ENCODE peak calls at places on chromosome 6, in ten cellular contexts. C, X, H, W, T, F, K, I, R and V are unnamed samples.

GRCh38 chr6:80454661-80455365 is 348.3 kb downstream of the BCKDHB start:
- DNase-seq in W (no peak), I (no peak), H (no peak), F (no peak), R (no peak), C (no peak), K (no peak), X (no peak), T (no peak), V (no peak)

GRCh38 chr6:111683749-111684267 is 78.1 kb upstream of the TRAF3IP2 start:
- DNase-seq in I (no peak), K (no peak), T (no peak), H (peak; percentile 91), R (no peak), F (no peak), W (no peak), X (no peak), C (no peak), V (no peak)

GRCh38 chr6:147689398-147689797 is 180.9 kb downstream of the SAMD5 start:
- DNase-seq in W (no peak), K (no peak), F (no peak), R (no peak), T (no peak), X (no peak), C (no peak), I (no peak), H (no peak), V (no peak)

GRCh38 chr6:137413482-137413881 is 80.7 kb downstream of the OLIG3 start:
- DNase-seq in H (peak; percentile 55), W (no peak), R (no peak), X (no peak), I (no peak), T (no peak), K (no peak), F (peak; percentile 82), C (no peak), V (no peak)

GRCh38 chr6:3364391-3364790 is 92.5 kb downstream of the SLC22A23 start:
- DNase-seq in K (no peak), I (no peak), H (no peak), X (no peak), T (no peak), C (peak; percentile 38), R (no peak), W (no peak), F (no peak), V (no peak)

GRCh38 chr6:89530982-89531381 is 98.0 kb downstream of the ANKRD6 start:
- DNase-seq in X (no peak), R (no peak), K (no peak), T (no peak), W (no peak), I (no peak), H (no peak), C (no peak), F (no peak), V (no peak)

GRCh38 chr6:108689279-108690161 is 128.8 kb downstream of the FOXO3 start:
- DNase-seq in K (no peak), C (peak; percentile 94), I (peak; percentile 52), W (peak; percentile 56), H (peak; percentile 94), R (peak; percentile 57), X (peak; percentile 86), T (no peak), F (no peak), V (no peak)

GRCh38 chr6:25173951-25174474 is 105.2 kb upstream of the CARMIL1 start:
- DNase-seq in F (peak; percentile 60), X (no peak), C (no peak), R (peak; percentile 70), I (no peak), T (no peak), K (no peak), W (no peak), H (no peak), V (peak; percentile 50)

GRCh38 chr6:52547647-52548352 is 29.1 kb downstream of the TRAM2 start:
- DNase-seq in F (peak; percentile 83), W (peak; percentile 66), R (no peak), T (no peak), I (peak; percentile 32), K (no peak), X (no peak), H (no peak), C (no peak), V (no peak)

GRCh38 chr6:52550014-52550575 is 26.8 kb downstream of the TRAM2 start:
- DNase-seq in I (no peak), H (no peak), T (no peak), F (no peak), K (no peak), W (no peak), R (no peak), C (no peak), X (no peak), V (no peak)

GRCh38 chr6:52548353-52548713 is 28.5 kb downstream of the TRAM2 start:
- DNase-seq in X (no peak), I (no peak), T (no peak), H (no peak), R (no peak), F (no peak), W (no peak), C (no peak), K (no peak), V (no peak)

GRCh38 chr6:52548999-52549398 is 27.9 kb downstream of the TRAM2 start:
- DNase-seq in C (no peak), I (no peak), W (no peak), F (no peak), X (no peak), H (no peak), K (no peak), T (no peak), R (no peak), V (no peak)

GRCh38 chr6:52549428-52549827 is 27.4 kb downstream of the TRAM2 start:
- DNase-seq in C (no peak), T (no peak), K (no peak), X (no peak), F (no peak), I (no peak), W (no peak), H (no peak), R (no peak), V (no peak)
- H3K27ac ChIP-seq in C (no peak overlapping the region), T (no peak overlapping the region), K (no peak overlapping the region), X (no peak overlapping the region), F (no peak overlapping the region), I (no peak overlapping the region), W (no peak overlapping the region), H (peak overlapping the region; percentile 85), R (no peak overlapping the region), V (peak overlapping the region; percentile 92)

GRCh38 chr6:168035661-168036616 is 38.5 kb downstream of the KIF25 start:
- DNase-seq in R (no peak), T (peak; percentile 54), H (no peak), W (peak; percentile 61), F (no peak), K (no peak), C (no peak), I (peak; percentile 60), X (no peak), V (no peak)

GRCh38 chr6:168033791-168034190 is 36.3 kb downstream of the KIF25 start:
- DNase-seq in K (no peak), H (no peak), C (no peak), R (no peak), X (no peak), T (no peak), W (no peak), F (no peak), I (no peak), V (no peak)

GRCh38 chr6:168034537-168034936 is 37.1 kb downstream of the KIF25 start:
- DNase-seq in F (no peak), R (no peak), K (no peak), X (no peak), T (peak; percentile 47), I (no peak), H (no peak), W (no peak), C (no peak), V (no peak)

GRCh38 chr6:168037242-168037641 is 39.8 kb downstream of the KIF25 start:
- DNase-seq in K (no peak), F (peak; percentile 28), C (no peak), T (no peak), H (no peak), R (no peak), X (no peak), W (no peak), I (no peak), V (no peak)

GRCh38 chr6:168035098-168035660 is 37.7 kb downstream of the KIF25 start:
- DNase-seq in K (no peak), C (peak; percentile 45), I (peak; percentile 94), H (no peak), R (no peak), F (no peak), W (peak; percentile 59), T (peak; percentile 81), X (no peak), V (no peak)
- TF ChIP-seq POLR2AphosphoS5 in K (no peak), C (peak; percentile 64), I (no peak), H (peak; percentile 11), R (no peak), F (no peak), W (peak; percentile 51), T (peak; percentile 66), X (no peak), V (peak; percentile 41)

GRCh38 chr6:322940-323729 is 30.8 kb downstream of the DUSP22 start:
- DNase-seq in C (no peak), F (no peak), I (no peak), X (no peak), W (peak; percentile 39), K (peak; percentile 89), H (no peak), R (no peak), T (peak; percentile 70), V (no peak)

GRCh38 chr6:323730-324088 is 31.4 kb downstream of the DUSP22 start:
- DNase-seq in R (no peak), F (no peak), C (no peak), W (no peak), T (no peak), I (no peak), K (no peak), H (no peak), X (no peak), V (no peak)

GRCh38 chr6:321158-321438 is 28.8 kb downstream of the DUSP22 start:
- DNase-seq in H (no peak), F (no peak), I (no peak), K (no peak), T (no peak), C (no peak), X (no peak), R (no peak), W (no peak), V (no peak)

GRCh38 chr6:320351-321157 is 28.3 kb downstream of the DUSP22 start:
- DNase-seq in F (no peak), T (peak; percentile 70), K (no peak), X (no peak), W (peak; percentile 26), H (no peak), I (no peak), C (no peak), R (no peak), V (no peak)

GRCh38 chr6:322205-322930 is 30.1 kb downstream of the DUSP22 start:
- DNase-seq in C (no peak), I (peak; percentile 67), K (no peak), F (no peak), H (no peak), W (peak; percentile 9), X (no peak), T (no peak), R (no peak), V (peak; percentile 10)
- H3K9me3 ChIP-seq in C (no peaks in the 10 kb centered on the region), I (no peaks in the 10 kb centered on the region), K (no peaks in the 10 kb centered on the region), F (no peaks in the 10 kb centered on the region), H (no peaks in the 10 kb centered on the region), W (no peaks in the 10 kb centered on the region), X (no peaks in the 10 kb centered on the region), T (no peaks in the 10 kb centered on the region), R (no peaks in the 10 kb centered on the region), V (no peaks in the 10 kb centered on the region)

GRCh38 chr6:53188840-53189232 is 40.2 kb upstream of the GCM1 start:
- DNase-seq in R (no peak), T (no peak), K (no peak), C (no peak), X (no peak), H (no peak), I (no peak), F (no peak), W (no peak), V (no peak)

GRCh38 chr6:53189554-53189953 is 40.9 kb upstream of the GCM1 start:
- DNase-seq in C (no peak), F (no peak), T (no peak), X (no peak), I (no peak), H (no peak), W (no peak), K (no peak), R (no peak), V (no peak)

GRCh38 chr6:53195048-53195447 is 46.4 kb upstream of the GCM1 start:
- DNase-seq in K (no peak), X (no peak), W (no peak), I (no peak), F (no peak), C (no peak), R (no peak), H (no peak), T (no peak), V (no peak)

GRCh38 chr6:53197553-53197952 is 48.9 kb upstream of the GCM1 start:
- DNase-seq in K (no peak), C (no peak), R (no peak), F (no peak), X (no peak), H (no peak), I (no peak), T (no peak), W (no peak), V (no peak)

GRCh38 chr6:53192590-53193232 is 44.1 kb upstream of the GCM1 start:
- DNase-seq in X (no peak), F (no peak), H (no peak), R (no peak), C (no peak), I (no peak), W (no peak), K (no peak), T (no peak), V (no peak)
- H3K27ac ChIP-seq in X (peak overlapping the region; percentile 33), F (no peak overlapping the region), H (no peak overlapping the region), R (no peak overlapping the region), C (no peak overlapping the region), I (no peak overlapping the region), W (no peak overlapping the region), K (no peak overlapping the region), T (peak overlapping the region; percentile 74), V (no peak overlapping the region)